ENCODE peak calls at places on chromosomes 11 and 22, in ten cellular contexts. One of them, this sample, is unnamed.

GRCh38 chr11:65181569-65182257 is at the start of gene CAPN1:
- DNase-seq in uterus: peak
- DNase-seq in neuronal stem cell: peak
- DNase-seq in H9: peak
- DNase-seq in thoracic aorta: peak
- DNase-seq in A549: peak
- DNase-seq in cardiac muscle cell: peak
- DNase-seq in spleen: peak
- DNase-seq in tibial nerve: peak
- DNase-seq in heart right ventricle: peak
- DNase-seq in this sample: peak

GRCh38 chr11:36455658-36456111 is 54.4 kb downstream of the TRAF6 start:
- DNase-seq in uterus: peak
- DNase-seq in neuronal stem cell: peak
- DNase-seq in H9: no peak
- DNase-seq in thoracic aorta: peak
- DNase-seq in A549: peak
- DNase-seq in cardiac muscle cell: peak
- DNase-seq in spleen: no peak
- DNase-seq in tibial nerve: peak
- DNase-seq in heart right ventricle: peak
- DNase-seq in this sample: peak

GRCh38 chr11:129270471-129270870 is 78.3 kb upstream of the ARHGAP32 start:
- DNase-seq in uterus: no peak
- DNase-seq in neuronal stem cell: no peak
- DNase-seq in H9: no peak
- DNase-seq in thoracic aorta: no peak
- DNase-seq in A549: no peak
- DNase-seq in cardiac muscle cell: no peak
- DNase-seq in spleen: no peak
- DNase-seq in tibial nerve: no peak
- DNase-seq in heart right ventricle: no peak
- DNase-seq in this sample: no peak

GRCh38 chr11:7490054-7490453 is 4.7 kb downstream of the OLFML1 start:
- DNase-seq in uterus: no peak
- DNase-seq in neuronal stem cell: no peak
- DNase-seq in H9: no peak
- DNase-seq in thoracic aorta: no peak
- DNase-seq in A549: no peak
- DNase-seq in cardiac muscle cell: peak
- DNase-seq in spleen: no peak
- DNase-seq in tibial nerve: no peak
- DNase-seq in heart right ventricle: no peak
- DNase-seq in this sample: no peak

GRCh38 chr11:77113382-77114088 is 10.9 kb downstream of the OMP start:
- DNase-seq in uterus: no peak
- DNase-seq in neuronal stem cell: peak
- DNase-seq in H9: peak
- DNase-seq in thoracic aorta: no peak
- DNase-seq in A549: peak
- DNase-seq in cardiac muscle cell: peak
- DNase-seq in spleen: no peak
- DNase-seq in tibial nerve: peak
- DNase-seq in heart right ventricle: no peak
- DNase-seq in this sample: no peak

GRCh38 chr11:121930004-121930965 is 185.7 kb downstream of the BLID start:
- DNase-seq in uterus: no peak
- DNase-seq in neuronal stem cell: no peak
- DNase-seq in H9: no peak
- DNase-seq in thoracic aorta: no peak
- DNase-seq in A549: no peak
- DNase-seq in cardiac muscle cell: peak
- DNase-seq in spleen: no peak
- DNase-seq in tibial nerve: no peak
- DNase-seq in heart right ventricle: no peak
- DNase-seq in this sample: no peak

GRCh38 chr11:86205415-86206268 is 38.9 kb upstream of the EED start:
- DNase-seq in uterus: no peak
- DNase-seq in neuronal stem cell: no peak
- DNase-seq in H9: no peak
- DNase-seq in thoracic aorta: no peak
- DNase-seq in A549: no peak
- DNase-seq in cardiac muscle cell: no peak
- DNase-seq in spleen: no peak
- DNase-seq in tibial nerve: peak
- DNase-seq in heart right ventricle: no peak
- DNase-seq in this sample: no peak

GRCh38 chr22:45844949-45845613 is 131.9 kb downstream of the WNT7B start:
- DNase-seq in uterus: no peak
- DNase-seq in neuronal stem cell: peak
- DNase-seq in H9: no peak
- DNase-seq in thoracic aorta: no peak
- DNase-seq in A549: no peak
- DNase-seq in cardiac muscle cell: no peak
- DNase-seq in spleen: no peak
- DNase-seq in tibial nerve: no peak
- DNase-seq in heart right ventricle: no peak
- DNase-seq in this sample: no peak

DNA sequence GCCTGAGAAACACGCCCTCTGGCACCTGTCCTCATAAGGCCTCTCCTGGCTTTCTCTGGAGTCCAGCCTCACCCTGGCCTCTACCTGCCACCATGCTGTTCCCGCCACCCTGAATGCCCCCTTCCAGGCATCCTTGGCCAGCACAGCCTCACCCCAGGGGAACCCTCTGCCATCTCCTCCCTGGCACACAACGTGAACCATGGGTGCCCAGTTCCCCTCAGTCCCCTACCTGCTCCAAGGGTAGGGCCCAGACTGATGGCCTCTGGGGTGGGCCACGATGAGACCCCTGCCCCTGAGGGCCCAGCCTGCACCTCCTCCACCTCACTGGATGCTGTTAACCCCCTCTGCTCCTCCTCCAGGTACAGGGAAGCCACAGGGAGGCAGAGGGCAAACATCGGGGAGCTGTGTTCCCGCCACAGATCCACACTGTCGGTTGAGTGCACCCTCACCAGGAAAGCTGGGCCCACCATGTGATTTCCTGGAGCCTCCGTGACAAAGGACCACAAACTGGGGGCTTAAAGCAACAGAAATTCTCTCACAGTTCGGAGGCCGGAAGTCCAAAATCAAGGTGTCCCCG is 169.6 kb downstream of the BRD1 start:
- DNase-seq in uterus: no peak
- DNase-seq in neuronal stem cell: no peak
- DNase-seq in H9: no peak
- DNase-seq in thoracic aorta: no peak
- DNase-seq in A549: no peak
- DNase-seq in cardiac muscle cell: no peak
- DNase-seq in spleen: no peak
- DNase-seq in tibial nerve: no peak
- DNase-seq in heart right ventricle: no peak
- DNase-seq in this sample: no peak
- H3K27ac ChIP-seq in uterus: peak
- H3K27ac ChIP-seq in neuronal stem cell: no peak
- H3K27ac ChIP-seq in H9: no peak
- H3K27ac ChIP-seq in thoracic aorta: no peak
- H3K27ac ChIP-seq in A549: no peak
- H3K27ac ChIP-seq in cardiac muscle cell: no peak
- H3K27ac ChIP-seq in spleen: peak
- H3K27ac ChIP-seq in tibial nerve: peak
- H3K27ac ChIP-seq in heart right ventricle: peak
- H3K27ac ChIP-seq in this sample: no peak

GRCh38 chr22:25644122-25644521 is 79.6 kb downstream of the GRK3 start:
- DNase-seq in uterus: no peak
- DNase-seq in neuronal stem cell: no peak
- DNase-seq in H9: no peak
- DNase-seq in thoracic aorta: no peak
- DNase-seq in A549: no peak
- DNase-seq in cardiac muscle cell: peak
- DNase-seq in spleen: no peak
- DNase-seq in tibial nerve: no peak
- DNase-seq in heart right ventricle: peak
- DNase-seq in this sample: no peak

GRCh38 chr22:25643232-25644000 is 78.9 kb downstream of the GRK3 start:
- DNase-seq in uterus: no peak
- DNase-seq in neuronal stem cell: no peak
- DNase-seq in H9: no peak
- DNase-seq in thoracic aorta: no peak
- DNase-seq in A549: no peak
- DNase-seq in cardiac muscle cell: no peak
- DNase-seq in spleen: no peak
- DNase-seq in tibial nerve: no peak
- DNase-seq in heart right ventricle: no peak
- DNase-seq in this sample: no peak

GRCh38 chr22:25645964-25646363 is 81.5 kb downstream of the GRK3 start:
- DNase-seq in uterus: no peak
- DNase-seq in neuronal stem cell: no peak
- DNase-seq in H9: no peak
- DNase-seq in thoracic aorta: no peak
- DNase-seq in A549: no peak
- DNase-seq in cardiac muscle cell: no peak
- DNase-seq in spleen: no peak
- DNase-seq in tibial nerve: no peak
- DNase-seq in heart right ventricle: no peak
- DNase-seq in this sample: no peak

GRCh38 chr22:25641650-25642049 is 77.2 kb downstream of the GRK3 start:
- DNase-seq in uterus: no peak
- DNase-seq in neuronal stem cell: no peak
- DNase-seq in H9: no peak
- DNase-seq in thoracic aorta: no peak
- DNase-seq in A549: no peak
- DNase-seq in cardiac muscle cell: no peak
- DNase-seq in spleen: no peak
- DNase-seq in tibial nerve: no peak
- DNase-seq in heart right ventricle: no peak
- DNase-seq in this sample: no peak

DNA sequence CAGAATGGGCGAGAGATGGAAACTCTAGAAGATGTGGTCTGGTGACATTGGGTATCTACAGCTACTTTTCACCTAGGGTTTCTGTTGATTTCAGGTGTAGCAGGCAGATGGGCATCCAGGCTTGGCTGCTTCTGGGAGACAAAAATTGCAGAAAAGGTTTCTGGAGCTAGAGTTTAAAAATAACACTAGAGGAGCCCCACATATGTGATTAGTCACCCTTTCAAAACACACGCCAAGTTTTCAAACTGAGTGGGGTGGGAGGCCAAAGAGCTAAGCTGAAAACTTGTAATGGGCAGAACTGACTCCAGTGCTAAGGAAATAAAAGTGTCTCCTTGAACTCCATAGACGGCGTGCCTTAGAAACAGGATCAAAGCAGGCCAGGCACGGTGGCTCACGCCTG is 80.8 kb downstream of the GRK3 start:
- DNase-seq in uterus: peak
- DNase-seq in neuronal stem cell: no peak
- DNase-seq in H9: no peak
- DNase-seq in thoracic aorta: no peak
- DNase-seq in A549: no peak
- DNase-seq in cardiac muscle cell: peak
- DNase-seq in spleen: no peak
- DNase-seq in tibial nerve: no peak
- DNase-seq in heart right ventricle: no peak
- DNase-seq in this sample: no peak
- H3K27ac ChIP-seq in uterus: no peak
- H3K27ac ChIP-seq in neuronal stem cell: no peak
- H3K27ac ChIP-seq in H9: no peak
- H3K27ac ChIP-seq in thoracic aorta: no peak
- H3K27ac ChIP-seq in A549: no peak
- H3K27ac ChIP-seq in cardiac muscle cell: no peak
- H3K27ac ChIP-seq in spleen: no peak
- H3K27ac ChIP-seq in tibial nerve: no peak
- H3K27ac ChIP-seq in heart right ventricle: no peak
- H3K27ac ChIP-seq in this sample: no peak

GRCh38 chr22:36422287-36423014 is 34.7 kb upstream of the MYH9 start:
- DNase-seq in uterus: no peak
- DNase-seq in neuronal stem cell: no peak
- DNase-seq in H9: no peak
- DNase-seq in thoracic aorta: no peak
- DNase-seq in A549: no peak
- DNase-seq in cardiac muscle cell: no peak
- DNase-seq in spleen: no peak
- DNase-seq in tibial nerve: no peak
- DNase-seq in heart right ventricle: no peak
- DNase-seq in this sample: no peak

GRCh38 chr22:36419912-36420882 is 32.4 kb upstream of the MYH9 start:
- DNase-seq in uterus: no peak
- DNase-seq in neuronal stem cell: no peak
- DNase-seq in H9: no peak
- DNase-seq in thoracic aorta: no peak
- DNase-seq in A549: no peak
- DNase-seq in cardiac muscle cell: no peak
- DNase-seq in spleen: no peak
- DNase-seq in tibial nerve: peak
- DNase-seq in heart right ventricle: peak
- DNase-seq in this sample: no peak

GRCh38 chr22:36415415-36416168 is 27.8 kb upstream of the MYH9 start:
- DNase-seq in uterus: no peak
- DNase-seq in neuronal stem cell: no peak
- DNase-seq in H9: no peak
- DNase-seq in thoracic aorta: no peak
- DNase-seq in A549: no peak
- DNase-seq in cardiac muscle cell: no peak
- DNase-seq in spleen: no peak
- DNase-seq in tibial nerve: no peak
- DNase-seq in heart right ventricle: no peak
- DNase-seq in this sample: no peak

GRCh38 chr22:36417281-36417686 is 29.5 kb upstream of the MYH9 start:
- DNase-seq in uterus: no peak
- DNase-seq in neuronal stem cell: no peak
- DNase-seq in H9: no peak
- DNase-seq in thoracic aorta: no peak
- DNase-seq in A549: no peak
- DNase-seq in cardiac muscle cell: no peak
- DNase-seq in spleen: no peak
- DNase-seq in tibial nerve: no peak
- DNase-seq in heart right ventricle: no peak
- DNase-seq in this sample: no peak

DNA sequence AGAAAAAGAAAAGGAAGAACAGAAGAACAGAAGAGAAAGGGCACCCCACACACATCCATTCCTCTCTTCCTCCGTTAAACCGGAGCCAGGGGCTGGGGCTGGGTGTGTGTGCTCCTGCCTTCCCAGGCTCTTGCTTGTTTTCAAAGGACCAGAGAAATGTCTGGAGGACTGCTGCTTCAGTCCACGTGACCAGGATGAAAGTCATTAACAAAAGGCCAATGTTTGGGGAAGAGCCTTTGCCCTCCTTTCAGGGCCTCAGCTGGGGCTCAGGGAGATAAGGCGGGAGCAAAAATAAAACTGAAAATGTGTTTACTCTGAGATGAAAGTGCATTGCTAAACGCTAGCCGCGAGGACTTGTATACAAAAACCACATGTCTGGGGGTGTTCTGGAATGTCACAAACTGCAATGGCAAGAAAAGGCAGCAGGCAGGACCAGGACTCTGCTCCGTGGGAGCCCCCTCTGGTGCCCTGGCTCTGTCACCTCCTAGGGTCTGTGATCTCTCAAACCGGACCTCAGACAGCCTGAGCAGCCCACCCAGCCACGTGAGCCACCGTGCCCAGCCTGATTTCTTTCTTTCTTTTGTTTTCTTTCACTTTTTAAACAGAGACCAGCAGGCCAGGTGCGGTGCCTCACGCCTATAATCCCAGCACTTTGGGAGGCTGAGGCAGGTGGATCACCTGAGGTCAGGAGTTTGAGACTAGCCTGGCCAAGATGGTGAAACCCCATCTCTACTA is 31.6 kb upstream of the MYH9 start:
- DNase-seq in uterus: peak
- DNase-seq in neuronal stem cell: no peak
- DNase-seq in H9: no peak
- DNase-seq in thoracic aorta: no peak
- DNase-seq in A549: no peak
- DNase-seq in cardiac muscle cell: peak
- DNase-seq in spleen: no peak
- DNase-seq in tibial nerve: peak
- DNase-seq in heart right ventricle: peak
- DNase-seq in this sample: peak
- H3K27ac ChIP-seq in uterus: peak
- H3K27ac ChIP-seq in neuronal stem cell: no peak
- H3K27ac ChIP-seq in H9: no peak
- H3K27ac ChIP-seq in thoracic aorta: no peak
- H3K27ac ChIP-seq in A549: peak
- H3K27ac ChIP-seq in cardiac muscle cell: peak
- H3K27ac ChIP-seq in spleen: peak
- H3K27ac ChIP-seq in tibial nerve: peak
- H3K27ac ChIP-seq in heart right ventricle: peak
- H3K27ac ChIP-seq in this sample: peak

GRCh38 chr11:46278387-46279173 is 1.1 kb downstream of the CREB3L1 start:
- DNase-seq in uterus: peak
- DNase-seq in neuronal stem cell: no peak
- DNase-seq in H9: peak
- DNase-seq in thoracic aorta: no peak
- DNase-seq in A549: no peak
- DNase-seq in cardiac muscle cell: peak
- DNase-seq in spleen: no peak
- DNase-seq in tibial nerve: no peak
- DNase-seq in heart right ventricle: peak
- DNase-seq in this sample: no peak

GRCh38 chr11:46277313-46277622 is 194 bp upstream of the CREB3L1 start:
- DNase-seq in uterus: no peak
- DNase-seq in neuronal stem cell: no peak
- DNase-seq in H9: no peak
- DNase-seq in thoracic aorta: no peak
- DNase-seq in A549: no peak
- DNase-seq in cardiac muscle cell: peak
- DNase-seq in spleen: no peak
- DNase-seq in tibial nerve: peak
- DNase-seq in heart right ventricle: peak
- DNase-seq in this sample: no peak

GRCh38 chr11:46273511-46274205 is 3.8 kb upstream of the CREB3L1 start:
- DNase-seq in uterus: no peak
- DNase-seq in neuronal stem cell: no peak
- DNase-seq in H9: no peak
- DNase-seq in thoracic aorta: no peak
- DNase-seq in A549: no peak
- DNase-seq in cardiac muscle cell: peak
- DNase-seq in spleen: peak
- DNase-seq in tibial nerve: no peak
- DNase-seq in heart right ventricle: no peak
- DNase-seq in this sample: no peak

GRCh38 chr11:46277623-46278386 is at the start of gene CREB3L1:
- DNase-seq in uterus: peak
- DNase-seq in neuronal stem cell: no peak
- DNase-seq in H9: peak
- DNase-seq in thoracic aorta: no peak
- DNase-seq in A549: no peak
- DNase-seq in cardiac muscle cell: peak
- DNase-seq in spleen: no peak
- DNase-seq in tibial nerve: no peak
- DNase-seq in heart right ventricle: peak
- DNase-seq in this sample: no peak

DNA sequence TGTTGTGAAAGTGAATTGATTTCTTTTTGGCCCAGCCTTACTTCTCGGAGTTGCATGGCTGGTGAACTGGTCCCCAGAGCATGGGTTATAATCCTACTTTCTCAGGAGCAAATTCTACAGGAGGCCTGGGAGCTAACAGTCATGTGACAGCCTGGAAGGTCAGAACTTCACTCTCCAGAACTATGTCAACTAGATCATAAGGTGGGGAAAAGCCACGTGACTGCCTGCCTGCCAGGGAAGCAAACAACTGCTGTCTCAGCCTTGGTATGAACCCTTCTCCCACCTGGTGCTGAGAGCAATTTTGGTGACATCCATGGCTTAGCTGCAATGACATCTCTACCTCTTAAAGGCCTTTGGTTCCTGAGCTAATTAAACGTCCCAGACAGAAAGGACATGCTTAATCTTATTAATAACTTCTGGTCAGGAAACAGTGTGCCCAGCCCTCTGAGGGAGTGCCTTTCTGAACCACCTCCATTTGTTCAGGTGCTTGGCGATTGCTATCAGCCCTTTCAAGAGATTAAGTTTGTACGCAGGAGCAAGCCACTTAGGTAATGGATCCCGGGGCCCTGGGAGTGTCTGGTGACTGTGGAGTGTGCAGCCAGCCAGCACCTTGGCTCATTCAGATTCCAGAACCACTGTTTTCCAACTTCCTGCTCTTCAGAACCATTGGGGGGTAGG is 1.4 kb upstream of the CREB3L1 start:
- DNase-seq in uterus: no peak
- DNase-seq in neuronal stem cell: no peak
- DNase-seq in H9: no peak
- DNase-seq in thoracic aorta: no peak
- DNase-seq in A549: no peak
- DNase-seq in cardiac muscle cell: no peak
- DNase-seq in spleen: no peak
- DNase-seq in tibial nerve: no peak
- DNase-seq in heart right ventricle: no peak
- DNase-seq in this sample: no peak
- H3K27ac ChIP-seq in uterus: no peak
- H3K27ac ChIP-seq in neuronal stem cell: no peak
- H3K27ac ChIP-seq in H9: no peak
- H3K27ac ChIP-seq in thoracic aorta: no peak
- H3K27ac ChIP-seq in A549: no peak
- H3K27ac ChIP-seq in cardiac muscle cell: peak
- H3K27ac ChIP-seq in spleen: no peak
- H3K27ac ChIP-seq in tibial nerve: peak
- H3K27ac ChIP-seq in heart right ventricle: no peak
- H3K27ac ChIP-seq in this sample: no peak

This sample was measured in AG04450.